ENCODE peak calls at places on chromosomes 7 and 10, in five cellular contexts. K is kidney tubule cell, W is progenitor cell of endocrine pancreas, R is head of caudate nucleus, Y is G401. A is an unnamed sample.

GRCh38 chr7:10888861-10889260 is 84.8 kb upstream of the PHF14 start:
- DNase-seq in K (no peak), W (no peak), R (no peak), Y (no peak), A (no peak)

GRCh38 chr10:8233832-8234259 is 179.4 kb downstream of the GATA3 start:
- DNase-seq in K (no peak), W (no peak), R (no peak), Y (no peak), A (no peak)

GRCh38 chr7:112080974-112081373 is 125.2 kb downstream of the DOCK4 start:
- DNase-seq in K (peak), W (no peak), R (no peak), Y (no peak), A (peak)

GRCh38 chr10:35352508-35352907 is 16.2 kb downstream of the CCNY start:
- DNase-seq in K (no peak), W (no peak), R (no peak), Y (no peak), A (no peak)

GRCh38 chr7:39507866-39508551 is 58.2 kb upstream of the YAE1 start:
- DNase-seq in K (peak), W (no peak), R (no peak), Y (no peak), A (no peak)

GRCh38 chr10:119761106-119761505 is 35.3 kb downstream of the INPP5F start:
- DNase-seq in K (peak), W (no peak), R (no peak), Y (no peak), A (no peak)

GRCh38 chr7:127885843-127886242 is 145.4 kb downstream of the LRRC4 start:
- DNase-seq in K (peak), W (no peak), R (no peak), Y (peak), A (peak)

GRCh38 chr7:51366172-51366728 is 49.6 kb upstream of the COBL start:
- DNase-seq in K (no peak), W (no peak), R (no peak), Y (no peak), A (no peak)

GRCh38 chr7:123594813-123595241 is 6.8 kb upstream of the ASB15 start:
- DNase-seq in K (no peak), W (peak), R (no peak), Y (no peak), A (no peak)

GRCh38 chr10:6047326-6047611 is 14.9 kb downstream of the IL2RA start:
- DNase-seq in K (no peak), W (no peak), R (no peak), Y (no peak), A (no peak)

GRCh38 chr7:19203686-19204085 is 58.5 kb upstream of the FERD3L start:
- DNase-seq in K (no peak), W (no peak), R (no peak), Y (no peak), A (no peak)

GRCh38 chr7:144454-144826 is 47.9 kb upstream of the FAM20C start:
- DNase-seq in K (no peak), W (no peak), R (no peak), Y (no peak), A (no peak)

A was measured in globus pallidus.